ENCODE peak calls at places on chromosomes 7 and 10, in six cellular contexts. P, H, Z, B, Q and I are unnamed samples.

GRCh38 chr10:683448-684071 is 5.9 kb downstream of the DIP2C start:
- DNase-seq in P (no peak), H (no peak), Z (no peak), B (no peak), Q (no peak), I (peak; percentile 82)

GRCh38 chr10:52128056-52128683 is 185.9 kb upstream of the DKK1 start:
- DNase-seq in P (no peak), H (peak; percentile 53), Z (no peak), B (no peak), Q (no peak), I (no peak)

GRCh38 chr10:43076311-43076875 is 476 bp upstream of the RET start:
- DNase-seq in P (no peak), H (peak; percentile 82), Z (no peak), B (no peak), Q (no peak), I (no peak)

GRCh38 chr7:46671108-46671769 is 750.2 kb upstream of the IGFBP3 start:
- DNase-seq in P (no peak), H (no peak), Z (no peak), B (no peak), Q (no peak), I (no peak)

GRCh38 chr10:113047151-113047550 is 97.1 kb downstream of the TCF7L2 start:
- DNase-seq in P (no peak), H (no peak), Z (no peak), B (no peak), Q (no peak), I (no peak)

GRCh38 chr10:114246679-114247305 is 7.7 kb downstream of the VWA2 start:
- DNase-seq in P (no peak), H (no peak), Z (no peak), B (no peak), Q (no peak), I (no peak)

GRCh38 chr7:34869016-34869415 is 168.3 kb downstream of the DPY19L1 start:
- DNase-seq in P (no peak), H (no peak), Z (no peak), B (no peak), Q (no peak), I (no peak)

GRCh38 chr7:148697950-148698396 is 730 bp upstream of the CUL1 start:
- DNase-seq in P (no peak), H (no peak), Z (no peak), B (no peak), Q (peak; percentile 52), I (no peak)

GRCh38 chr10:76874151-76874550 is 763.5 kb downstream of the KCNMA1 start:
- DNase-seq in P (no peak), H (no peak), Z (no peak), B (peak; percentile 76), Q (no peak), I (peak; percentile 82)

GRCh38 chr7:129577881-129578462 is 33.5 kb upstream of the NRF1 start:
- DNase-seq in P (no peak), H (no peak), Z (no peak), B (no peak), Q (no peak), I (no peak)

GRCh38 chr10:61478621-61479312 is 25.6 kb upstream of the TMEM26 start:
- DNase-seq in P (no peak), H (no peak), Z (no peak), B (no peak), Q (no peak), I (no peak)

GRCh38 chr10:79286318-79286951 is 60.8 kb upstream of the PPIF start:
- DNase-seq in P (peak; percentile 96), H (no peak), Z (peak; percentile 98), B (no peak), Q (peak; percentile 70), I (peak; percentile 93)

GRCh38 chr7:40772096-40772495 is 637.3 kb downstream of the SUGCT start:
- DNase-seq in P (no peak), H (no peak), Z (no peak), B (no peak), Q (no peak), I (no peak)

GRCh38 chr10:33334170-33334838 is at the start of gene NRP1:
- DNase-seq in P (peak; percentile 20), H (peak; percentile 72), Z (peak; percentile 78), B (no peak), Q (peak; percentile 39), I (peak; percentile 76)

GRCh38 chr7:108204281-108204796 is 74.2 kb upstream of the LAMB4 start:
- DNase-seq in P (no peak), H (no peak), Z (no peak), B (no peak), Q (no peak), I (no peak)

GRCh38 chr10:133139561-133140065 is 20.4 kb upstream of the KNDC1 start:
- DNase-seq in P (peak; percentile 37), H (peak; percentile 68), Z (peak; percentile 70), B (no peak), Q (no peak), I (peak; percentile 73)

GRCh38 chr7:29442146-29442545 is 121.5 kb upstream of the PRR15 start:
- DNase-seq in P (no peak), H (peak; percentile 72), Z (no peak), B (peak; percentile 14), Q (no peak), I (no peak)

GRCh38 chr7:111410899-111411298 is 151.4 kb downstream of the IMMP2L start:
- DNase-seq in P (no peak), H (no peak), Z (no peak), B (no peak), Q (no peak), I (no peak)

GRCh38 chr10:74151879-74152722 is 1.1 kb downstream of the ADK start:
- DNase-seq in P (no peak), H (no peak), Z (no peak), B (no peak), Q (no peak), I (no peak)

GRCh38 chr7:11841657-11842056 is 9.7 kb upstream of the THSD7A start:
- DNase-seq in P (no peak), H (no peak), Z (no peak), B (no peak), Q (no peak), I (no peak)

GRCh38 chr10:45008524-45009161 is 7.9 kb downstream of the ZNF22 start:
- DNase-seq in P (peak; percentile 55), H (no peak), Z (no peak), B (peak; percentile 84), Q (peak; percentile 50), I (no peak)

GRCh38 chr10:24446739-24447138 is 237.8 kb downstream of the KIAA1217 start:
- DNase-seq in P (no peak), H (no peak), Z (no peak), B (no peak), Q (no peak), I (no peak)

GRCh38 chr7:98355250-98355538 is 45.7 kb downstream of the BAIAP2L1 start:
- DNase-seq in P (no peak), H (no peak), Z (no peak), B (no peak), Q (no peak), I (no peak)

GRCh38 chr7:145644426-145645154 is 472.0 kb upstream of the CNTNAP2 start:
- DNase-seq in P (no peak), H (no peak), Z (no peak), B (no peak), Q (no peak), I (no peak)

GRCh38 chr7:30682131-30683083 is at the start of gene CRHR2:
- DNase-seq in P (no peak), H (peak; percentile 85), Z (no peak), B (no peak), Q (no peak), I (no peak)

GRCh38 chr7:134645935-134646334 is 718 bp upstream of the BPGM start:
- DNase-seq in P (no peak), H (no peak), Z (no peak), B (no peak), Q (no peak), I (no peak)

GRCh38 chr7:108094933-108095710 is 35.0 kb downstream of the LAMB4 start:
- DNase-seq in P (no peak), H (no peak), Z (no peak), B (peak; percentile 92), Q (peak; percentile 77), I (no peak)

GRCh38 chr7:141102436-141102835 is 28.6 kb downstream of the TMEM178B start:
- DNase-seq in P (no peak), H (no peak), Z (no peak), B (no peak), Q (no peak), I (no peak)

GRCh38 chr7:124071843-124072242 is 39.0 kb upstream of the TMEM229A start:
- DNase-seq in P (no peak), H (no peak), Z (no peak), B (no peak), Q (no peak), I (no peak)

GRCh38 chr7:106618480-106618879 is 42.5 kb downstream of the CCDC71L start:
- DNase-seq in P (no peak), H (no peak), Z (no peak), B (no peak), Q (no peak), I (no peak)